ENCODE peak calls at places on chromosomes 4 and X, in eight cellular contexts. Z, A, O, W, G, M, R and N are unnamed samples.

GRCh38 chrX:53047228-53047627 is 1.4 kb upstream of the GPR173 start:
- DNase-seq in Z (no peak), A (no peak), O (no peak), W (no peak), G (no peak), M (no peak), R (no peak), N (no peak)

GRCh38 chrX:41824551-41824950 is 98.8 kb downstream of the CASK start:
- DNase-seq in Z (no peak), A (no peak), O (no peak), W (no peak), G (no peak), M (no peak), R (peak), N (no peak)

GRCh38 chr4:19678763-19679162 is 572.9 kb upstream of the SLIT2 start:
- DNase-seq in Z (no peak), A (no peak), O (no peak), W (no peak), G (no peak), M (no peak), R (peak), N (no peak)

GRCh38 chr4:106149026-106149425 is 167.0 kb downstream of the TBCK start:
- DNase-seq in Z (no peak), A (no peak), O (no peak), W (no peak), G (no peak), M (no peak), R (no peak), N (no peak)

GRCh38 chrX:57453901-57454300 is 137.9 kb upstream of the ZXDB start:
- DNase-seq in Z (peak), A (no peak), O (peak), W (peak), G (peak), M (no peak), R (no peak), N (no peak)

GRCh38 chr4:71290481-71290880 is 48.3 kb upstream of the SLC4A4 start:
- DNase-seq in Z (no peak), A (no peak), O (no peak), W (no peak), G (no peak), M (no peak), R (no peak), N (no peak)

GRCh38 chr4:1385373-1386340 is 20.6 kb downstream of the NKX1-1 start:
- DNase-seq in Z (no peak), A (no peak), O (no peak), W (no peak), G (no peak), M (no peak), R (no peak), N (no peak)

GRCh38 chr4:44056721-44057151 is 391.9 kb downstream of the KCTD8 start:
- DNase-seq in Z (peak), A (no peak), O (no peak), W (no peak), G (no peak), M (no peak), R (no peak), N (no peak)

GRCh38 chr4:16733509-16733908 is 164.9 kb downstream of the LDB2 start:
- DNase-seq in Z (no peak), A (no peak), O (no peak), W (no peak), G (no peak), M (no peak), R (no peak), N (no peak)

GRCh38 chr4:136939781-136940180 is 592.5 kb downstream of the PCDH18 start:
- DNase-seq in Z (no peak), A (no peak), O (no peak), W (no peak), G (no peak), M (no peak), R (no peak), N (no peak)